ENCODE peak calls at places on chromosomes 3 and 15, in five cellular contexts. One of them, this sample, is unnamed.

GRCh38 chr3:124498891-124499290 is 231.4 kb upstream of the UMPS start:
- DNase-seq in kidney: no peak
- DNase-seq in LHCN-M2: no peak
- DNase-seq in naive thymus-derived CD8-positive, alpha-beta T cell: no peak
- DNase-seq in effector memory CD8-positive, alpha-beta T cell: no peak
- DNase-seq in this sample: no peak

GRCh38 chr3:70531063-70531657 is 218.7 kb upstream of the MDFIC2 start:
- DNase-seq in kidney: no peak
- DNase-seq in LHCN-M2: peak
- DNase-seq in naive thymus-derived CD8-positive, alpha-beta T cell: no peak
- DNase-seq in effector memory CD8-positive, alpha-beta T cell: no peak
- DNase-seq in this sample: no peak

GRCh38 chr15:34206016-34206415 is 3.9 kb downstream of the KATNBL1 start:
- DNase-seq in kidney: no peak
- DNase-seq in LHCN-M2: no peak
- DNase-seq in naive thymus-derived CD8-positive, alpha-beta T cell: no peak
- DNase-seq in effector memory CD8-positive, alpha-beta T cell: no peak
- DNase-seq in this sample: no peak

GRCh38 chr3:4826237-4827100 is 152.8 kb upstream of the BHLHE40 start:
- DNase-seq in kidney: peak
- DNase-seq in LHCN-M2: peak
- DNase-seq in naive thymus-derived CD8-positive, alpha-beta T cell: no peak
- DNase-seq in effector memory CD8-positive, alpha-beta T cell: no peak
- DNase-seq in this sample: peak

GRCh38 chr15:67396109-67396508 is 124.8 kb upstream of the C15orf61 start:
- DNase-seq in kidney: no peak
- DNase-seq in LHCN-M2: no peak
- DNase-seq in naive thymus-derived CD8-positive, alpha-beta T cell: no peak
- DNase-seq in effector memory CD8-positive, alpha-beta T cell: no peak
- DNase-seq in this sample: no peak

GRCh38 chr3:39273119-39273518 is 6.7 kb downstream of the CX3CR1 start:
- DNase-seq in kidney: no peak
- DNase-seq in LHCN-M2: no peak
- DNase-seq in naive thymus-derived CD8-positive, alpha-beta T cell: no peak
- DNase-seq in effector memory CD8-positive, alpha-beta T cell: no peak
- DNase-seq in this sample: no peak

GRCh38 chr3:148707596-148708386 is 10.1 kb downstream of the AGTR1 start:
- DNase-seq in kidney: no peak
- DNase-seq in LHCN-M2: no peak
- DNase-seq in naive thymus-derived CD8-positive, alpha-beta T cell: no peak
- DNase-seq in effector memory CD8-positive, alpha-beta T cell: no peak
- DNase-seq in this sample: no peak

GRCh38 chr15:40146037-40146436 is 14.8 kb upstream of the BUB1B start:
- DNase-seq in kidney: no peak
- DNase-seq in LHCN-M2: peak
- DNase-seq in naive thymus-derived CD8-positive, alpha-beta T cell: no peak
- DNase-seq in effector memory CD8-positive, alpha-beta T cell: no peak
- DNase-seq in this sample: no peak

GRCh38 chr3:4498446-4498845 is 5.3 kb downstream of the ITPR1 start:
- DNase-seq in kidney: no peak
- DNase-seq in LHCN-M2: no peak
- DNase-seq in naive thymus-derived CD8-positive, alpha-beta T cell: no peak
- DNase-seq in effector memory CD8-positive, alpha-beta T cell: no peak
- DNase-seq in this sample: no peak

GRCh38 chr3:121719423-121719822 is 30.1 kb downstream of the GOLGB1 start:
- DNase-seq in kidney: no peak
- DNase-seq in LHCN-M2: no peak
- DNase-seq in naive thymus-derived CD8-positive, alpha-beta T cell: no peak
- DNase-seq in effector memory CD8-positive, alpha-beta T cell: no peak
- DNase-seq in this sample: no peak

GRCh38 chr3:196214783-196215441 is 1.4 kb upstream of the SLC51A start:
- DNase-seq in kidney: no peak
- DNase-seq in LHCN-M2: no peak
- DNase-seq in naive thymus-derived CD8-positive, alpha-beta T cell: no peak
- DNase-seq in effector memory CD8-positive, alpha-beta T cell: no peak
- DNase-seq in this sample: no peak

GRCh38 chr15:92059036-92059970 is 205.8 kb downstream of the SLCO3A1 start:
- DNase-seq in kidney: no peak
- DNase-seq in LHCN-M2: no peak
- DNase-seq in naive thymus-derived CD8-positive, alpha-beta T cell: no peak
- DNase-seq in effector memory CD8-positive, alpha-beta T cell: no peak
- DNase-seq in this sample: no peak

GRCh38 chr3:193774272-193774915 is 181.4 kb downstream of the OPA1 start:
- DNase-seq in kidney: no peak
- DNase-seq in LHCN-M2: no peak
- DNase-seq in naive thymus-derived CD8-positive, alpha-beta T cell: no peak
- DNase-seq in effector memory CD8-positive, alpha-beta T cell: no peak
- DNase-seq in this sample: no peak

GRCh38 chr3:194287392-194287791 is 63.7 kb downstream of the CPN2 start:
- DNase-seq in kidney: no peak
- DNase-seq in LHCN-M2: no peak
- DNase-seq in naive thymus-derived CD8-positive, alpha-beta T cell: no peak
- DNase-seq in effector memory CD8-positive, alpha-beta T cell: no peak
- DNase-seq in this sample: no peak

GRCh38 chr3:194237110-194237509 is 101.2 kb downstream of the HES1 start:
- DNase-seq in kidney: no peak
- DNase-seq in LHCN-M2: no peak
- DNase-seq in naive thymus-derived CD8-positive, alpha-beta T cell: no peak
- DNase-seq in effector memory CD8-positive, alpha-beta T cell: no peak
- DNase-seq in this sample: no peak

GRCh38 chr3:15521573-15521965 is at the start of gene COLQ:
- DNase-seq in kidney: no peak
- DNase-seq in LHCN-M2: no peak
- DNase-seq in naive thymus-derived CD8-positive, alpha-beta T cell: no peak
- DNase-seq in effector memory CD8-positive, alpha-beta T cell: no peak
- DNase-seq in this sample: no peak

GRCh38 chr15:70585707-70586034 is 177.7 kb downstream of the UACA start:
- DNase-seq in kidney: no peak
- DNase-seq in LHCN-M2: no peak
- DNase-seq in naive thymus-derived CD8-positive, alpha-beta T cell: no peak
- DNase-seq in effector memory CD8-positive, alpha-beta T cell: no peak
- DNase-seq in this sample: no peak

GRCh38 chr3:43062040-43062555 is 43.8 kb downstream of the POMGNT2 start:
- DNase-seq in kidney: no peak
- DNase-seq in LHCN-M2: no peak
- DNase-seq in naive thymus-derived CD8-positive, alpha-beta T cell: no peak
- DNase-seq in effector memory CD8-positive, alpha-beta T cell: no peak
- DNase-seq in this sample: no peak

GRCh38 chr15:55197362-55197705 is 593 bp upstream of the RSL24D1 start:
- DNase-seq in kidney: no peak
- DNase-seq in LHCN-M2: no peak
- DNase-seq in naive thymus-derived CD8-positive, alpha-beta T cell: no peak
- DNase-seq in effector memory CD8-positive, alpha-beta T cell: no peak
- DNase-seq in this sample: no peak

GRCh38 chr15:30065025-30065801 is 17.5 kb upstream of the GOLGA8J start:
- DNase-seq in kidney: no peak
- DNase-seq in LHCN-M2: peak
- DNase-seq in naive thymus-derived CD8-positive, alpha-beta T cell: no peak
- DNase-seq in effector memory CD8-positive, alpha-beta T cell: no peak
- DNase-seq in this sample: no peak

GRCh38 chr15:29805043-29805707 is 17.1 kb downstream of the TJP1 start:
- DNase-seq in kidney: no peak
- DNase-seq in LHCN-M2: peak
- DNase-seq in naive thymus-derived CD8-positive, alpha-beta T cell: no peak
- DNase-seq in effector memory CD8-positive, alpha-beta T cell: no peak
- DNase-seq in this sample: no peak

GRCh38 chr15:80162059-80162554 is 9.3 kb downstream of the FAH start:
- DNase-seq in kidney: no peak
- DNase-seq in LHCN-M2: no peak
- DNase-seq in naive thymus-derived CD8-positive, alpha-beta T cell: no peak
- DNase-seq in effector memory CD8-positive, alpha-beta T cell: no peak
- DNase-seq in this sample: no peak

GRCh38 chr3:23575697-23576096 is 230.1 kb upstream of the UBE2E1 start:
- DNase-seq in kidney: no peak
- DNase-seq in LHCN-M2: peak
- DNase-seq in naive thymus-derived CD8-positive, alpha-beta T cell: no peak
- DNase-seq in effector memory CD8-positive, alpha-beta T cell: no peak
- DNase-seq in this sample: no peak

GRCh38 chr3:105867690-105868449 is 942 bp downstream of the CBLB start:
- DNase-seq in kidney: no peak
- DNase-seq in LHCN-M2: no peak
- DNase-seq in naive thymus-derived CD8-positive, alpha-beta T cell: peak
- DNase-seq in effector memory CD8-positive, alpha-beta T cell: no peak
- DNase-seq in this sample: no peak

GRCh38 chr3:97971679-97972567 is at the start of gene RIOX2:
- DNase-seq in kidney: peak
- DNase-seq in LHCN-M2: peak
- DNase-seq in naive thymus-derived CD8-positive, alpha-beta T cell: peak
- DNase-seq in effector memory CD8-positive, alpha-beta T cell: peak
- DNase-seq in this sample: peak

GRCh38 chr3:181723568-181724431 is 12.1 kb downstream of the SOX2 start:
- DNase-seq in kidney: no peak
- DNase-seq in LHCN-M2: no peak
- DNase-seq in naive thymus-derived CD8-positive, alpha-beta T cell: no peak
- DNase-seq in effector memory CD8-positive, alpha-beta T cell: no peak
- DNase-seq in this sample: no peak

GRCh38 chr15:82943176-82943575 is 9.3 kb downstream of the HOMER2 start:
- DNase-seq in kidney: no peak
- DNase-seq in LHCN-M2: peak
- DNase-seq in naive thymus-derived CD8-positive, alpha-beta T cell: no peak
- DNase-seq in effector memory CD8-positive, alpha-beta T cell: no peak
- DNase-seq in this sample: no peak